ENCODE peak calls at places on chromosomes 16 and 17, in five cellular contexts. W, P, Z, J and N are unnamed samples.

GRCh38 chr17:49567871-49568694 is 7.6 kb upstream of the NXPH3 start:
- DNase-seq in W (peak), P (peak), Z (peak), J (peak), N (peak)

GRCh38 chr17:30222741-30223175 is 12.7 kb downstream of the SLC6A4 start:
- DNase-seq in W (no peak), P (no peak), Z (no peak), J (no peak), N (no peak)

GRCh38 chr16:35146723-35147458 is 1687.5 kb downstream of the TP53TG3F start:
- DNase-seq in W (peak), P (no peak), Z (peak), J (no peak), N (no peak)

GRCh38 chr17:34252138-34252889 is 2.8 kb upstream of the CCL2 start:
- DNase-seq in W (no peak), P (peak), Z (peak), J (peak), N (peak)

GRCh38 chr16:86363057-86363490 is 147.3 kb upstream of the FOXF1 start:
- DNase-seq in W (no peak), P (no peak), Z (no peak), J (peak), N (peak)

GRCh38 chr17:1629647-1630310 is 1.1 kb upstream of the SLC43A2 start:
- DNase-seq in W (peak), P (peak), Z (peak), J (peak), N (peak)

GRCh38 chr17:35372846-35373531 is 432 bp downstream of the SLFN11 start:
- DNase-seq in W (no peak), P (peak), Z (peak), J (no peak), N (no peak)

GRCh38 chr17:2563543-2563942 is 29.9 kb upstream of the PAFAH1B1 start:
- DNase-seq in W (no peak), P (no peak), Z (no peak), J (no peak), N (no peak)

GRCh38 chr17:65436871-65437270 is 124.6 kb downstream of the AXIN2 start:
- DNase-seq in W (no peak), P (no peak), Z (no peak), J (no peak), N (no peak)

GRCh38 chr16:31527617-31528287 is at the start of gene AHSP:
- DNase-seq in W (no peak), P (no peak), Z (no peak), J (no peak), N (no peak)

GRCh38 chr17:6927290-6927844 is 68.5 kb upstream of the ALOX12 start:
- DNase-seq in W (no peak), P (no peak), Z (no peak), J (peak), N (no peak)

GRCh38 chr17:6712058-6712853 is 913 bp downstream of the SLC13A5 start:
- DNase-seq in W (peak), P (peak), Z (no peak), J (peak), N (no peak)

GRCh38 chr16:75282811-75283281 is 31.4 kb upstream of the BCAR1 start:
- DNase-seq in W (no peak), P (no peak), Z (no peak), J (no peak), N (no peak)

GRCh38 chr17:41784207-41784744 is 2.2 kb downstream of the JUP start:
- DNase-seq in W (no peak), P (peak), Z (no peak), J (peak), N (no peak)

GRCh38 chr17:53950858-53951250 is 128.1 kb downstream of the KIF2B start:
- DNase-seq in W (no peak), P (no peak), Z (no peak), J (no peak), N (no peak)

GRCh38 chr16:72111653-72112451 is 18.2 kb downstream of the DHX38 start:
- DNase-seq in W (no peak), P (no peak), Z (no peak), J (no peak), N (no peak)

GRCh38 chr17:6786618-6787017 is 10.6 kb downstream of the FBXO39 start:
- DNase-seq in W (no peak), P (no peak), Z (no peak), J (peak), N (no peak)

GRCh38 chr17:67528751-67529436 is 151.8 kb downstream of the PITPNC1 start:
- DNase-seq in W (no peak), P (peak), Z (peak), J (peak), N (peak)

GRCh38 chr17:39194089-39194984 is 3.1 kb downstream of the CACNB1 start:
- DNase-seq in W (no peak), P (peak), Z (peak), J (peak), N (peak)

GRCh38 chr17:27049104-27049784 is 244.7 kb upstream of the WSB1 start:
- DNase-seq in W (no peak), P (no peak), Z (no peak), J (no peak), N (no peak)

GRCh38 chr16:89005201-89006035 is 28.4 kb upstream of the CBFA2T3 start:
- DNase-seq in W (no peak), P (no peak), Z (no peak), J (no peak), N (no peak)

GRCh38 chr16:17949713-17950112 is 386.8 kb downstream of the NPIPA8 start:
- DNase-seq in W (no peak), P (no peak), Z (no peak), J (no peak), N (no peak)

GRCh38 chr16:84603115-84603816 is 14.6 kb downstream of the COTL1 start:
- DNase-seq in W (no peak), P (no peak), Z (peak), J (peak), N (peak)

GRCh38 chr16:1960665-1961630 is 1.6 kb downstream of the NDUFB10 start:
- DNase-seq in W (peak), P (no peak), Z (no peak), J (no peak), N (no peak)

GRCh38 chr17:72978593-72979218 is 113.8 kb downstream of the SLC39A11 start:
- DNase-seq in W (no peak), P (no peak), Z (no peak), J (no peak), N (no peak)

GRCh38 chr17:74900208-74900607 is 6.8 kb upstream of the FADS6 start:
- DNase-seq in W (no peak), P (no peak), Z (no peak), J (no peak), N (no peak)

GRCh38 chr16:23482778-23483177 is 27.5 kb downstream of the GGA2 start:
- DNase-seq in W (peak), P (no peak), Z (no peak), J (no peak), N (no peak)

GRCh38 chr16:68902376-68903345 is 59.3 kb downstream of the TANGO6 start:
- DNase-seq in W (no peak), P (peak), Z (no peak), J (peak), N (no peak)

GRCh38 chr17:55903028-55903690 is 152.3 kb downstream of the PCTP start:
- DNase-seq in W (no peak), P (no peak), Z (no peak), J (no peak), N (no peak)